ENCODE peak calls at places on chromosomes 7 and 10, in eight cellular contexts. S is heart right ventricle; P is SK-N-SH; R is PC-3; F is CD8-positive, alpha-beta T cell; L is esophagus muscularis mucosa; X is transverse colon; M is tibial nerve. Z is an unnamed sample.

GRCh38 chr7:51236470-51237127 is 80.0 kb downstream of the COBL start:
- DNase-seq in F (no peak), L (no peak), M (no peak), S (no peak), P (no peak), R (no peak), X (no peak), Z (no peak)

GRCh38 chr10:60732240-60733188 is 45.8 kb upstream of the CDK1 start:
- DNase-seq in F (peak), M (no peak), P (no peak), S (no peak), L (no peak), X (peak), R (peak), Z (no peak)

GRCh38 chr7:23247101-23247601 is 576 bp downstream of the GPNMB start:
- DNase-seq in L (no peak), S (no peak), M (no peak), X (no peak), R (no peak), F (no peak), P (no peak), Z (no peak)

GRCh38 chr10:12710157-12710556 is 291.4 kb downstream of the CCDC3 start:
- DNase-seq in M (no peak), L (no peak), F (no peak), S (no peak), P (no peak), X (no peak), R (no peak), Z (no peak)

GRCh38 chr7:17552952-17553351 is 254.5 kb downstream of the AHR start:
- DNase-seq in M (no peak), R (no peak), X (no peak), P (no peak), F (no peak), S (no peak), L (no peak), Z (no peak)

GRCh38 chr7:120021085-120021484 is 251.9 kb upstream of the KCND2 start:
- DNase-seq in S (no peak), M (no peak), P (no peak), F (no peak), X (no peak), L (no peak), R (no peak), Z (no peak)

GRCh38 chr10:27242951-27243551 is 2.5 kb upstream of the ACBD5 start:
- DNase-seq in P (peak), F (peak), S (no peak), X (peak), R (peak), L (no peak), M (no peak), Z (peak)

GRCh38 chr7:5491251-5492044 is 67.8 kb upstream of the TNRC18 start:
- DNase-seq in R (no peak), M (no peak), S (peak), X (no peak), L (no peak), F (no peak), P (peak), Z (no peak)

GRCh38 chr7:96388620-96389383 is 66.9 kb upstream of the SLC25A13 start:
- DNase-seq in M (no peak), F (no peak), X (no peak), S (no peak), L (no peak), P (no peak), R (peak), Z (no peak)

GRCh38 chr7:144826248-144826647 is 9.6 kb downstream of the TPK1 start:
- DNase-seq in M (no peak), P (no peak), L (no peak), S (no peak), X (no peak), R (no peak), F (no peak), Z (no peak)

GRCh38 chr10:93816123-93816747 is 58.5 kb downstream of the LGI1 start:
- DNase-seq in F (no peak), P (peak), S (peak), R (peak), M (peak), L (no peak), X (peak), Z (peak)

GRCh38 chr10:12724782-12725579 is 276.5 kb downstream of the CCDC3 start:
- DNase-seq in P (no peak), X (no peak), S (no peak), M (no peak), F (no peak), R (no peak), L (no peak), Z (no peak)

GRCh38 chr7:69412331-69413146 is 185.7 kb upstream of the AUTS2 start:
- DNase-seq in P (peak), X (peak), M (no peak), L (no peak), R (no peak), S (peak), F (no peak), Z (peak)

GRCh38 chr10:68560916-68561691 is 967 bp downstream of the TET1 start:
- DNase-seq in S (peak), P (peak), M (no peak), X (peak), R (no peak), L (no peak), F (no peak), Z (peak)

GRCh38 chr10:126059101-126059826 is 162.9 kb downstream of the FANK1 start:
- DNase-seq in P (peak), L (no peak), R (peak), M (no peak), F (no peak), X (no peak), S (no peak), Z (no peak)

DNA sequence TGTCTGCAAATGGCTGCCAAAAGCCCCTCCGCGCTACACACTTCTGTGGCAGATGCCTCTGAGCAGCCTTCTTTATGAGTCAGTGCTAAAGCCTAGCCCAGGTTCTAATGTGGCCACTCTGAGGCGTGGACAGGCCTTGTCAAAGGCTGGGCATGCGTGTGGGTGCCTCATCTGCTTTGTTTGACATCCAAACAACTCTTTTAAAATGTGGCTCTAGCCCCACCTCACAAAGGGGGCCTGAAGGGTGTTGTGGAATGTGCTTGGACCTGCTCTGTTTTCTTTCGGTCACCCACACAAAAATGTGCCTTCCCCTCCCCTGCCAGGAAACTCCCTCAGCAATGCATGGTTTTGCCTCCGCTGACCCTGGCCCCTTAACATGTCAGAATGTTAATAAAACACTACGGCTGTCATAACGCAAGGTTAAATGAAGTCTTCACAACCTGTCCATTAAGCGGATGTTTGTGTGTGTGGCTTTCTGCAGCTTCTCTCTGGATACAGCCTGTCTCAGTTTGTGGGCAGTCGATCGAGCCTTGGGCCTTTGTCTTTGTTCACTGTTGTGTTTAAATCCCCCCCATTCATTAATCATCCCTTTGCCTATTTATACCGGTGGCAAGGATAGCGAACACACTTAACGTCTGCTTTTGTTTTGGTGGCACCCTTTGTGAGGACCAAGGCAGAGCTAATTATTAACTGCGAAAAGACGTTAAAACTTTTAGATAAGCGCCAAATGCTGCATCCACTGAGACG is 718.9 kb downstream of the LRMDA start:
- DNase-seq in X (no peak), F (no peak), M (no peak), P (no peak), R (peak), S (no peak), L (no peak), Z (no peak)
- H3K4me3 ChIP-seq in X (no peak), F (no peak), M (no peak), P (no peak), R (no peak), S (no peak), L (no peak), Z (no peak)

DNA sequence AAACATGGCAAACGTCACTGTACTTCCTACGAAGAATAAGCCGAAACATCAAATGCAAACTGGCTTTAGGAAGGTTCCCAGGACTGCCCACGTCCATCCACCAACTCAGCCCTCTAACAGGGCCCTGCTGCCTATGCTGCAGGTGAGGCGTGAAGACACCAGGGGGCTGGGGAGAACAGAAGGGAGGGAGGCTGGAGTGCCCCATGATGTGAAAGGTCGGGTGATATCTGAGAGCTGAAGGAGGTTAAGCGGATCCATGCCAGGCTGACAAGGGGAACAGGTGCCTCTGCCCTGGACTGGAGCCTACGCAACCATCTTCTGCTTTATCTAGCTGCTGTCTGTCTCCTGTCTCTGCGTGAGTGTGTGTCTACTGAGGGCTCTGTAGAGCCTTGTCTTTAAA is 40.2 kb upstream of the ATP6V0A4 start:
- DNase-seq in X (no peak), M (no peak), F (no peak), S (no peak), L (no peak), R (no peak), P (no peak), Z (no peak)
- TF ChIP-seq CTCF in X (no peak), M (no peak), F (no peak), S (no peak), L (no peak), R (no peak), P (no peak), Z (no peak)

DNA sequence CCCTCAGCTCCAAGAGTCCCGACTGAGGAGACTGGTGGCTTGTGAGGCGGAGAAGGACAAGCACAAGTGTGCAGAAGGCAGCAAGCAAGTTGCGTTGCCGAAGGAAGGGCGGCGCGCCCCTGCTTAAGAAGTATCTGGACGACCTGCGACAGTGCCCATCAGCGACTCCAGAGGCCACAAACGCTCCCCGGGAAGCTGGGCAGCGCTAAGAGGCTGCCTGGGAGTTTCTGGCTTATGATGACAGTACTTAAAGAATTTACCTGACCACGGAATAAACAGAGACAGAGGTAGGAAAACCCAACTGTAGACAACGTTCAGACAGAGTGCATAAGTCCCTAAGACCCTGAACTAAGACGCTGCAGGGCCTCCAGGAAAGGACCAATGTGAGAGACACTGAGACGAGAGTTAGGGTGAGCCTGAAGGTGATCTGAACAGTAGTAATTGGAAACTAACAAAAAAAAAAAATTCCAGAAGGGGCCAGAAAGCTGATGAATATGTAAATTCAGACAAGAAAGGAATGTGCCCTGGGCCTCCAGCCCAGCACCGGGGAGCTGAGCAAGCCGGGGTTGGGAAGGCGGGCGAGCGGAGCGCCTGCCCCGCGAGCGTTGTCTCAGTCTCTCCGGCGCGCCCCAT is 1.0 kb downstream of the OSBPL3 start:
- DNase-seq in F (no peak), R (peak), P (no peak), S (no peak), M (no peak), X (peak), L (no peak), Z (no peak)
- H3K27ac ChIP-seq in F (peak), R (peak), P (peak), S (peak), M (peak), X (peak), L (peak), Z (peak)

DNA sequence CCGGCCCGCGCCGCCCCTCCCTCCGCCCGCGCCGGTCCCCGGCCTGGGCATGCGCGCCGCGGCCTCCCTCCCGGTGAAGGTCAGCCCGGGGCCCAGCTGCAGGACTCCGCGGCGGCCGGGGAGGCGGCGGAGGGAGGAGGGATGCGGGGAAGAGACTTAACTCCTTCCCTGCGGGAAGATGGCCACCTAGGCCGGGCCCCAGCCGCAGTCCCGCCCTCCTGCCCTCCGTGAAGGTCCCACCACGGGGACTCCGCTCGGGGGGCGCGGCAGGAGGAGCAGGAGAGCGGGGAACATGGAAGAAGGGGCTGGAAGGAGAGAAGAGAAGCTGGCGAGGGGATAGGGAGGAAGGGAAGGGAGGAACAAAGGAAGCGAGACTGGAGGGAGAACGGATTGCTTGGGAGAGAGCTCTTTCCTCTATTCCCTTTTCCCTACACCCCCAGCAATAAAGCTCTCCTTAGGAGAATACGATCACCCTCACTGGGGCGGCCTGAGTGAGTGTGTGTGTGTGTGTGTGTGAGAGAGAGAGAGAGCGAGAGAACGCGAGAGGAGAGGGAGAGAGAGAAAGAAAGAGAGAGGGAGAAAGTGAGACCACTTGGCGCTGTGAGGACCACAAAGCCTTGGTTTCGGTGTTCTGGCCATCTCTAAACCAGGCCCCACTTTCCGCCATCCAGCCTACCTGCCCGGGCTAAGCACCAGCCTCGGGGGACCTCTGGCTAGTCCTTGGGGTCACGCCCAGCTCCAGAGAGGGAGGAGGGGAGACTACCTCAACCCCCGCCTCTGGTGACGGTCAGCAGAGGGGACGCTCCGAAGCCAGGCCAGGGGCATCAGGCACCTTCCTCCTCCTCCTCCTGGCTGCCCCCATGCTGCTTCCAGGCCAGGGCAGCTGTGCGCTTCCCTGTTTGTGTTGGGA is 3.7 kb upstream of the SMARCD3 start:
- DNase-seq in F (no peak), M (peak), L (no peak), S (peak), P (peak), X (peak), R (peak), Z (peak)
- H3K4me3 ChIP-seq in F (no peak), M (peak), L (peak), S (peak), P (peak), X (peak), R (peak), Z (peak)

GRCh38 chr10:113420733-113421200 is 132.1 kb upstream of the HABP2 start:
- DNase-seq in S (no peak), R (peak), P (no peak), M (no peak), L (no peak), X (no peak), F (no peak), Z (no peak)
- TF ChIP-seq CTCF in S (no peak), R (no peak), P (no peak), M (no peak), L (no peak), X (no peak), F (no peak), Z (no peak)

GRCh38 chr10:104318096-104318725 is 20.1 kb downstream of the ITPRIP start:
- DNase-seq in S (no peak), M (peak), R (no peak), F (no peak), X (no peak), P (no peak), L (no peak), Z (no peak)
- H3K27ac ChIP-seq in S (peak), M (peak), R (peak), F (no peak), X (peak), P (no peak), L (peak), Z (peak)